ENCODE peak calls at places on chromosomes 13 and 19, in four cellular contexts. One of them, this sample, is unnamed.

GRCh38 chr19:53707278-53707677 is 75.5 kb downstream of the DPRX start:
- DNase-seq in astrocyte: no peak
- DNase-seq in neural progenitor cell: no peak
- DNase-seq in thoracic aorta: no peak
- DNase-seq in this sample: no peak

GRCh38 chr19:1068111-1069001 is 1.4 kb downstream of the ARHGAP45 start:
- DNase-seq in neural progenitor cell: no peak
- DNase-seq in thoracic aorta: no peak
- DNase-seq in astrocyte: no peak
- DNase-seq in this sample: peak; percentile 85

GRCh38 chr13:35518337-35518736 is 41.8 kb upstream of the MAB21L1 start:
- DNase-seq in astrocyte: no peak
- DNase-seq in thoracic aorta: no peak
- DNase-seq in neural progenitor cell: no peak
- DNase-seq in this sample: no peak

GRCh38 chr13:72970301-72970880 is 88.4 kb upstream of the KLF5 start:
- DNase-seq in thoracic aorta: no peak
- DNase-seq in astrocyte: no peak
- DNase-seq in neural progenitor cell: no peak
- DNase-seq in this sample: no peak

GRCh38 chr13:74761794-74762193 is 627.6 kb upstream of the KLF12 start:
- DNase-seq in thoracic aorta: no peak
- DNase-seq in astrocyte: peak; percentile 90
- DNase-seq in neural progenitor cell: no peak
- DNase-seq in this sample: no peak

GRCh38 chr13:44719857-44720671 is 143.9 kb upstream of the TSC22D1 start:
- DNase-seq in thoracic aorta: no peak
- DNase-seq in neural progenitor cell: no peak
- DNase-seq in astrocyte: peak; percentile 99
- DNase-seq in this sample: no peak

GRCh38 chr19:2700660-2701360 is 1.7 kb downstream of the GNG7 start:
- DNase-seq in astrocyte: no peak
- DNase-seq in thoracic aorta: no peak
- DNase-seq in neural progenitor cell: no peak
- DNase-seq in this sample: no peak

GRCh38 chr13:101211261-101211660 is 205.0 kb downstream of the NALCN start:
- DNase-seq in neural progenitor cell: no peak
- DNase-seq in thoracic aorta: no peak
- DNase-seq in astrocyte: peak; percentile 43
- DNase-seq in this sample: no peak

GRCh38 chr19:13838943-13839192 is 38.1 kb upstream of the NANOS3 start:
- DNase-seq in thoracic aorta: peak; percentile 65
- DNase-seq in astrocyte: no peak
- DNase-seq in neural progenitor cell: no peak
- DNase-seq in this sample: no peak

GRCh38 chr19:4889034-4889825 is 13.5 kb downstream of the ARRDC5 start:
- DNase-seq in neural progenitor cell: no peak
- DNase-seq in thoracic aorta: no peak
- DNase-seq in astrocyte: peak; percentile 62
- DNase-seq in this sample: no peak

GRCh38 chr19:3618144-3618810 is 8.3 kb downstream of the CACTIN start:
- DNase-seq in thoracic aorta: no peak
- DNase-seq in neural progenitor cell: peak; percentile 78
- DNase-seq in astrocyte: no peak
- DNase-seq in this sample: no peak

GRCh38 chr13:37168151-37168550 is 62.7 kb upstream of the CSNK1A1L start:
- DNase-seq in astrocyte: no peak
- DNase-seq in thoracic aorta: no peak
- DNase-seq in neural progenitor cell: no peak
- DNase-seq in this sample: no peak

GRCh38 chr13:37175996-37176395 is 70.5 kb upstream of the CSNK1A1L start:
- DNase-seq in neural progenitor cell: no peak
- DNase-seq in thoracic aorta: no peak
- DNase-seq in astrocyte: peak; percentile 86
- DNase-seq in this sample: no peak

GRCh38 chr13:37168922-37169321 is 63.5 kb upstream of the CSNK1A1L start:
- DNase-seq in astrocyte: no peak
- DNase-seq in neural progenitor cell: no peak
- DNase-seq in thoracic aorta: no peak
- DNase-seq in this sample: no peak

DNA sequence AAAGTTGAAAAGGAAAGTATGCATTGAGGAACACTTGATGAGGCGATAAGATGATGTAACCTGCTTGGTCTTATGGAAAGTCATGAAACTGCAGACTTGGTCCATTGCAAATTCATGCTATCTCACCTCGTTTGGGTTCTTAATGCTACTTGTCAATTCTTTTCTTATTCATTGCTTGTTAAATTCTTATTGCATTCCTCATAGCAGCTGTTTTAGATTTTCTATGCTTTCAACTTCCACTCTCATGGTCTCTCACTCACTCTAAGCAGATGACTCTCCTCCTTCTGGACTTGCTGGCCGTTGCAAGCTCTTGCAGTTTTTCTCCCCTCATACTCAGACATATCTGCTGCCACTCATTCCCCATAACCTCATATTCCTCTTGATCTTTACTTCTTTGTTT is 67.8 kb upstream of the CSNK1A1L start:
- DNase-seq in thoracic aorta: no peak
- DNase-seq in astrocyte: peak; percentile 91
- DNase-seq in neural progenitor cell: no peak
- DNase-seq in this sample: no peak
- H3K4me3 ChIP-seq in thoracic aorta: no peak overlapping the region
- H3K4me3 ChIP-seq in astrocyte: no peak overlapping the region
- H3K4me3 ChIP-seq in neural progenitor cell: no peak overlapping the region
- H3K4me3 ChIP-seq in this sample: no peak overlapping the region

DNA sequence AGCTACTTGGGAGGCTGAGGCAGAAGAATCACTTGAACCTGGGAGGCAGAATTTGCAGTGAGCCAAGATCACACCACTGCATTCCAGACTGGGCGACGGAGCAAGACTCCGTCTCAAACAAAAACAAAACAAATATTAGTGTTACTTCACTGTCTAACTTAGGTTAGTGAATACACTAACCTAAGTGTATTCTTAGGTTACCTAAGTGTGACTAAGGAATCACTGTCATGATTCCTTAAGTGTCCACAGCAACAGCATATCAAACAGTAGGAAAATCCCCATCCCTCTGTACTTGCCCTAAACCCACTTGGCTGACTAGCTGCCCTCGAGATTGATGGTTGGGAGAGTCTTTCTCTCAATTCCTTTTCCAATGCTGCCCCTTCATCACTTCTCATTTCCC is 11.8 kb upstream of the LRCH1 start:
- DNase-seq in astrocyte: no peak
- DNase-seq in neural progenitor cell: no peak
- DNase-seq in thoracic aorta: no peak
- DNase-seq in this sample: no peak
- H3K4me3 ChIP-seq in astrocyte: no peak overlapping the region
- H3K4me3 ChIP-seq in neural progenitor cell: no peak overlapping the region
- H3K4me3 ChIP-seq in thoracic aorta: no peak overlapping the region
- H3K4me3 ChIP-seq in this sample: no peak overlapping the region

GRCh38 chr19:8307400-8307964 is 676 bp downstream of the CD320 start:
- DNase-seq in thoracic aorta: no peak
- DNase-seq in astrocyte: no peak
- DNase-seq in neural progenitor cell: peak; percentile 49
- DNase-seq in this sample: no peak

GRCh38 chr19:8307965-8308866 is at the start of gene CD320:
- DNase-seq in astrocyte: peak; percentile 79
- DNase-seq in neural progenitor cell: peak; percentile 95
- DNase-seq in thoracic aorta: peak; percentile 43
- DNase-seq in this sample: peak; percentile 88

GRCh38 chr19:8310342-8311055 is 2.3 kb upstream of the CD320 start:
- DNase-seq in neural progenitor cell: no peak
- DNase-seq in thoracic aorta: no peak
- DNase-seq in astrocyte: no peak
- DNase-seq in this sample: no peak

GRCh38 chr19:8306235-8307054 is 1.7 kb downstream of the CD320 start:
- DNase-seq in thoracic aorta: no peak
- DNase-seq in astrocyte: no peak
- DNase-seq in neural progenitor cell: no peak
- DNase-seq in this sample: no peak

DNA sequence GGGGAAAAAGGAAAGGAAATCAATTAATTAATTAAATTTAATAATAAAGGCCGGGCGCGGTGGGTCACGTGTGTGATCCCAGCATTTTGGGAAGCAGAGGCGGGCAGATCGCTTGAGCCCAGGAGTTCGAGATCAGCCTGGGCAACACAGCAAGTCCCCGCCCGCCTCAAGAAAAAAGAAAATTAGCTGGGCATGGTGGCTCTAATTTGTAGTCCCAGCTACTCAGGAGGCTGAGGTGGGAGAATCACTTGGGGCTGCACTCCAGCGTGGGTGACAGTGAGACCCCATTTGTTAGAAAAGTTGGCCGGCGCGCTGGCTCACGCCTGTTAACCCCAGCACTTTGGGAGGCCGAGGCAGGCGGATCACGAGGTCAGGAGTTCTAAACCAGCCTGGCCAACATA is 733 bp upstream of the CD320 start:
- DNase-seq in astrocyte: no peak
- DNase-seq in neural progenitor cell: no peak
- DNase-seq in thoracic aorta: no peak
- DNase-seq in this sample: no peak
- H3K4me3 ChIP-seq in astrocyte: peak overlapping the region; percentile 64
- H3K4me3 ChIP-seq in neural progenitor cell: peak overlapping the region; percentile 57
- H3K4me3 ChIP-seq in thoracic aorta: peak overlapping the region; percentile 82
- H3K4me3 ChIP-seq in this sample: peak overlapping the region; percentile 67

DNA sequence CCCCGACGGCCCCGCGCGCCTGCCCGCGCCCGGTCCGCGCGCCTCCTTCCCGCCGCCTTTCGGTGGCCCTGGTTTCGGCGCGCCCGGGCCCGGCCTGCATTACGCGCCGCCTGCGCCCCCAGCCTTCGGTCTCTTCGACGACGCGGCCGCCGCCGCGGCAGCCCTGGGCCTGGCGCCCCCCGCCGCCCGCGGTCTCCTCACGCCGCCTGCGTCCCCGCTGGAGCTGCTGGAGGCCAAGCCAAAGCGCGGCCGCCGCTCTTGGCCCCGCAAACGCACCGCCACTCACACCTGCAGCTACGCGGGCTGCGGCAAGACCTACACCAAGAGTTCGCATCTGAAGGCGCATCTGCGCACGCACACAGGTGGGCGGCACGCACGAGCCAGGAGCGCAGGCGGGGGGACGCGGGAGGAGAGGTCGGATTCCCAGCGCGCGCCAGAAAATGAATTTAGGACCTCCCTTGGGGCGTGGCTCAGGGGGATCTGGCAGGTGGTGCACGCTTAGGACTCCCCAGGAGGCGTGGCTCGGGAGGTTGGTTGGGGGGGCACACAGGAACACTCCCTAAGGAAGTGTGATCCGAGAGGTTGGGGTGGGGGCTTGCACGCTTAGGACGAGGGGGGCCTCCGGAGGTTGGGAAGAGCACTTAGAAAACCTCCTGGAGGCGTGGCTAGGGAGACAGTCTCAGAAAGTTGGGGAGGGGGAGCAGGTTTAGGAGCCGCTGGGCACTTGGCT is 1.2 kb downstream of the KLF2 start:
- DNase-seq in thoracic aorta: no peak
- DNase-seq in astrocyte: no peak
- DNase-seq in neural progenitor cell: peak; percentile 86
- DNase-seq in this sample: no peak
- H3K4me3 ChIP-seq in thoracic aorta: peak overlapping the region; percentile 98
- H3K4me3 ChIP-seq in astrocyte: peak overlapping the region; percentile 83
- H3K4me3 ChIP-seq in neural progenitor cell: peak overlapping the region; percentile 41
- H3K4me3 ChIP-seq in this sample: peak overlapping the region; percentile 3

GRCh38 chr13:31159306-31159705 is 2.4 kb downstream of the HSPH1 start:
- DNase-seq in astrocyte: no peak
- DNase-seq in thoracic aorta: no peak
- DNase-seq in neural progenitor cell: no peak
- DNase-seq in this sample: no peak
- H3K4me3 ChIP-seq in astrocyte: peak overlapping the region; percentile 91
- H3K4me3 ChIP-seq in thoracic aorta: no peak overlapping the region
- H3K4me3 ChIP-seq in neural progenitor cell: peak overlapping the region; percentile 71
- H3K4me3 ChIP-seq in this sample: no peak overlapping the region

GRCh38 chr19:34480491-34480890 is 1.1 kb upstream of the WTIP start:
- DNase-seq in thoracic aorta: no peak
- DNase-seq in astrocyte: no peak
- DNase-seq in neural progenitor cell: no peak
- DNase-seq in this sample: no peak
- H3K4me3 ChIP-seq in thoracic aorta: peak overlapping the region; percentile 86
- H3K4me3 ChIP-seq in astrocyte: no peak overlapping the region
- H3K4me3 ChIP-seq in neural progenitor cell: peak overlapping the region; percentile 52
- H3K4me3 ChIP-seq in this sample: no peak overlapping the region

DNA sequence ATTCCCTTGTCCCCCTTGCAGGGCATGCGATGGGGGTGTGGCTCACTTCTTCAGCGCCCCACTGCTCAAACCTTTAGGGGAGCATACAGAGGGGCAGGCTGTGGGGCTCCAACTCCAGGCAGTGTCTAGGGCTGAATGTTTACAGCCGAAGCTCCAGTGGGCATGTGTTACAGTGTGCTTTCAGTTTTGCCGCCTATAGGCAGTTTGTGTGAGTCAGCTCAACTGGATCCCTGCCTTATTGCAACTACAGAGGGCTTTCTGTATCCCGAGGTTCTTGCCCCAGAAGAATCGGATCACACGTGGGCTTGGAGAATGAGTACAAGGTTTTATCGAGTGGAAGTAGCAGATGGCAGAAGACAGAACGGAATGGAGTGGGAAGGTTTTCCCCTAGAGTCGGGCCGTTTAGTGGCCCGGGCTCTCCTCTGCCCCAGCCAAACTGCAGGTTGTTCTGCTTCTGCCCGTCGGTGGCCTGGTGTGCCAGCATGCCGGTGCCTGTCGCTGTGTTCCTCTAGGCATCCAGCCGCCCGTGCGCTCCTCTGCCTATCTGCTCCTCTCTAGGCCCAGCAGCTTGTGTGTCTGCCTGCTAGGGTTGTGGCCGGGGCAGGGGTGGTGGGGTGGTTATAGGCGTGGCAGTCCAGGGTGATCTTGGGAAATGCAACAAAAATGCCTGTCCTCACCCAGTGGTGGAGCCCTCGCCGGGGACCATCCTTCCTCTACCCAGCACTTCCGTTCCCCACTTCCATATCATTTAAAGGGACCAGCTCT is 435.9 kb upstream of the SGCG start:
- DNase-seq in neural progenitor cell: no peak
- DNase-seq in thoracic aorta: no peak
- DNase-seq in astrocyte: no peak
- DNase-seq in this sample: no peak
- H3K4me3 ChIP-seq in neural progenitor cell: no peak overlapping the region
- H3K4me3 ChIP-seq in thoracic aorta: no peak overlapping the region
- H3K4me3 ChIP-seq in astrocyte: no peak overlapping the region
- H3K4me3 ChIP-seq in this sample: no peak overlapping the region

GRCh38 chr13:105139380-105140285 is 1395.8 kb downstream of the EFNB2 start:
- DNase-seq in thoracic aorta: no peak
- DNase-seq in astrocyte: no peak
- DNase-seq in neural progenitor cell: no peak
- DNase-seq in this sample: peak; percentile 78
- H3K4me3 ChIP-seq in thoracic aorta: peak overlapping the region; percentile 70
- H3K4me3 ChIP-seq in astrocyte: peak overlapping the region; percentile 46
- H3K4me3 ChIP-seq in neural progenitor cell: no peak overlapping the region
- H3K4me3 ChIP-seq in this sample: peak overlapping the region; percentile 73

GRCh38 chr13:111153977-111154332 is 38.8 kb downstream of the ARHGEF7 start:
- DNase-seq in astrocyte: no peak
- DNase-seq in thoracic aorta: no peak
- DNase-seq in neural progenitor cell: no peak
- DNase-seq in this sample: no peak
- H3K4me3 ChIP-seq in astrocyte: peak overlapping the region; percentile 92
- H3K4me3 ChIP-seq in thoracic aorta: peak overlapping the region; percentile 93
- H3K4me3 ChIP-seq in neural progenitor cell: peak overlapping the region; percentile 77
- H3K4me3 ChIP-seq in this sample: peak overlapping the region; percentile 80